ENCODE peak calls at places on chromosomes 4 and X, in eight cellular contexts. U is foreskin fibroblast, X is AG04450, W is mammary epithelial cell, T is BJ, D is nephron progenitor cell, A is GM23338, V is cardiac muscle cell. I is an unnamed sample.

GRCh38 chr4:187606581-187606980 is 389.0 kb upstream of the ZFP42 start:
- DNase-seq in U (peak; percentile 61), W (peak; percentile 57), T (no peak), D (peak; percentile 44), X (no peak), A (peak; percentile 77), V (peak; percentile 70), I (no peak)

GRCh38 chr4:16692493-16692892 is 206.0 kb downstream of the LDB2 start:
- DNase-seq in A (no peak), X (no peak), W (no peak), U (no peak), V (no peak), D (no peak), T (no peak), I (no peak)

GRCh38 chr4:61922766-61923165 is 722.6 kb downstream of the ADGRL3 start:
- DNase-seq in U (no peak), W (no peak), A (no peak), D (no peak), V (no peak), X (no peak), T (no peak), I (peak; percentile 2)

GRCh38 chr4:134393592-134393991 is 192.0 kb upstream of the PABPC4L start:
- DNase-seq in U (no peak), T (no peak), W (no peak), V (no peak), A (no peak), D (no peak), X (no peak), I (no peak)

GRCh38 chrX:114787016-114787415 is 203.1 kb downstream of the HTR2C start:
- DNase-seq in A (no peak), D (no peak), X (no peak), T (no peak), U (no peak), W (no peak), V (no peak), I (no peak)

GRCh38 chrX:126063984-126064383 is 102.1 kb downstream of the DCAF12L2 start:
- DNase-seq in W (no peak), V (no peak), T (no peak), X (no peak), U (no peak), A (no peak), D (no peak), I (no peak)

GRCh38 chrX:46279925-46280313 is 265.3 kb downstream of the ZNF674 start:
- DNase-seq in A (no peak), U (peak; percentile 68), X (no peak), V (no peak), T (no peak), W (peak; percentile 78), D (no peak), I (no peak)

GRCh38 chrX:7266261-7266660 is 118.3 kb upstream of the PUDP start:
- DNase-seq in U (peak; percentile 69), A (no peak), D (no peak), W (no peak), T (no peak), V (no peak), X (no peak), I (no peak)

GRCh38 chr4:139689093-139689722 is 23.6 kb downstream of the MGST2 start:
- DNase-seq in U (no peak), W (no peak), T (no peak), D (no peak), A (no peak), V (no peak), X (no peak), I (no peak)

GRCh38 chr4:5870701-5871100 is 22.2 kb downstream of the CRMP1 start:
- DNase-seq in D (no peak), W (no peak), U (no peak), A (no peak), V (no peak), X (no peak), T (no peak), I (no peak)

GRCh38 chr4:187782425-187782824 is 213.1 kb upstream of the ZFP42 start:
- DNase-seq in X (no peak), A (no peak), U (no peak), W (no peak), V (no peak), T (no peak), D (no peak), I (no peak)

GRCh38 chr4:107050525-107051135 is 14.5 kb upstream of the DKK2 start:
- DNase-seq in U (peak; percentile 12), W (no peak), T (no peak), V (peak; percentile 23), X (no peak), D (no peak), A (peak; percentile 43), I (no peak)

GRCh38 chrX:19670854-19671620 is 155.7 kb upstream of the MAP3K15 start:
- DNase-seq in D (peak; percentile 5), X (peak; percentile 36), V (no peak), W (peak; percentile 86), T (no peak), A (peak; percentile 29), U (peak; percentile 86), I (no peak)

GRCh38 chrX:130416785-130417184 is 15.0 kb downstream of the RBMX2 start:
- DNase-seq in D (no peak), A (no peak), W (no peak), X (no peak), T (no peak), V (no peak), U (no peak), I (no peak)

GRCh38 chr4:2839060-2839459 is 4.6 kb upstream of the ADD1 start:
- DNase-seq in V (no peak), T (no peak), W (no peak), X (no peak), U (no peak), D (no peak), A (no peak), I (no peak)

GRCh38 chr4:118865091-118865708 is 23.5 kb upstream of the SYNPO2 start:
- DNase-seq in D (peak; percentile 18), A (peak; percentile 80), V (peak; percentile 71), T (no peak), U (peak; percentile 76), X (no peak), W (peak; percentile 78), I (peak; percentile 72)

GRCh38 chrX:10579018-10579752 is 41.2 kb downstream of the MID1 start:
- DNase-seq in A (no peak), W (peak; percentile 69), X (peak; percentile 24), D (no peak), T (no peak), U (peak; percentile 74), V (no peak), I (no peak)

GRCh38 chr4:169620846-169621228 is 459 bp downstream of the CLCN3 start:
- DNase-seq in W (peak; percentile 48), A (peak; percentile 36), U (peak; percentile 22), V (peak; percentile 48), T (no peak), D (peak; percentile 13), X (no peak), I (no peak)

GRCh38 chr4:22202351-22203343 is 254.1 kb upstream of the KCNIP4 start:
- DNase-seq in U (no peak), W (peak; percentile 70), D (no peak), A (no peak), T (no peak), X (no peak), V (no peak), I (peak; percentile 38)

GRCh38 chr4:174303687-174304086 is 20.0 kb downstream of the CEP44 start:
- DNase-seq in D (no peak), W (no peak), U (no peak), A (no peak), T (no peak), X (no peak), V (no peak), I (no peak)

GRCh38 chrX:39158801-39159657 is 357.8 kb downstream of the MID1IP1 start:
- DNase-seq in V (no peak), U (no peak), W (peak; percentile 31), X (no peak), A (no peak), T (peak; percentile 5), D (no peak), I (no peak)

GRCh38 chr4:4853921-4854648 is 5.4 kb upstream of the MSX1 start:
- DNase-seq in V (no peak), W (no peak), A (no peak), T (no peak), X (no peak), U (no peak), D (no peak), I (no peak)

DNA sequence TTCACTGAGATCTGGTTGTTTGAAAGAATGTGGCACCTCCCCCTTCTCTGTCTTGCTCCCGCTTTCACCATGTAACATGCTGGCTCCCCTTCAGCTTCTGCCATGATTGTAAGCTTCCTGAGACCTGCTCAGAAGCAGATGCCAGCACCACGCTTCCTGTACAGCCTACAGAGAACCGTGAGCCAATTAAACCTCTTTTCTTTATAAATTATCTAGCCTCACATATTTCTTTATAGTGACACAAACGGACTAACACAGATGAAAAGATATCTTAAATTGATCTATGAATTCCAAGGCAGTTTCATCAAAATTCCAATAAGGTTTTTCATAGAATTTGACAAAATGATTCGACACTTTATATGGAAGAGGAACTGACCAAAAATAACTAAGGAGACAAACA is 57.0 kb upstream of the OGT start:
- DNase-seq in D (no peak), X (no peak), T (no peak), U (no peak), V (no peak), A (no peak), W (no peak), I (no peak)
- TF ChIP-seq CTCF in D (no peak), X (no peak), T (no peak), U (no peak), V (no peak), A (no peak), W (no peak), I (no peak)

GRCh38 chrX:42714981-42715688 is 62.8 kb downstream of the PPP1R2C start:
- DNase-seq in U (no peak), T (no peak), V (peak; percentile 77), X (no peak), W (peak; percentile 38), D (peak; percentile 64), A (peak; percentile 70), I (peak; percentile 44)
- TF ChIP-seq CTCF in U (no peak), T (no peak), V (peak; percentile 29), X (no peak), W (peak; percentile 72), D (peak; percentile 72), A (peak; percentile 64), I (peak; percentile 55)

GRCh38 chr4:37666625-37667071 is 19.5 kb downstream of the RELL1 start:
- DNase-seq in V (no peak), D (no peak), X (peak; percentile 61), U (peak; percentile 90), T (peak; percentile 59), W (peak; percentile 92), A (peak; percentile 22), I (no peak)
- TF ChIP-seq CTCF in V (no peak), D (no peak), X (no peak), U (no peak), T (no peak), W (peak; percentile 21), A (no peak), I (no peak)

DNA sequence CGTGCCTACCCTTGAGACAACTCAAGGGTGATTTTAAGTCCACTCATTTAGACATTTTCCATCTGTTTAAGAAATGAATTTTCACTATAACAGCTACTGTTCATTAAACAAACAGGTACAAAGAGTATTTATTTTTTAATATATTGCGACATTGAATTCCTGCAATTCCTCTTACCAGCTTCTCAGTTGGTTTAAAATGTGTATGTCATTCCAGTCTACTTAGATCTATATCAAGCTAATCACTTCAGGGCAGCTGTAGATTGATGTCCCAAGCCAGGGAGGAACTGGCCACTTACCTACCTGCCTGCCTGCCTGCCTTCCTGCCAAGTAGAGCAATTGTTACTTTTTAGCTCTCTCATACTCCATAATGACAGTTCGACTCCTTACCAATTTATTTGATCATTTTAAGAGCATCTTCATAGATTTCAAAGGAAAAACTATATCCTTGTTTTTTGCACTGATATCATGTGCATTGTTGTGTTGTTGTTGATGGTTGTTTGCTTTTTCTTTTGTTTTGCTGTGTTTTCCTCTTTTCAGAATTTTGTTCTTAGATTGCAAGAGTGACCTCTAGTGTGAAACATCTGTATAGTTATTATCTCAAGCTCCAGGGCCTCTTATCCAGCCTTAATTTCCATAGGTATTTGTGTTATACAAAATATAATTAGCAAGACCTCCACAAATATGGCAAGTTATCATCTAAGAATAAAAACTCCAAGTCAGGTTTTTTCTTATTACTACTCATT is 120.9 kb upstream of the NRK start:
- DNase-seq in U (peak; percentile 19), A (peak; percentile 39), V (no peak), W (peak; percentile 21), T (no peak), D (no peak), X (no peak), I (no peak)
- TF ChIP-seq CTCF in U (no peak), A (peak; percentile 41), V (peak; percentile 12), W (peak; percentile 13), T (peak; percentile 13), D (peak; percentile 20), X (no peak), I (peak; percentile 27)

I was measured in LNCaP clone FGC.